ENCODE peak calls at places on chromosome 7, in eight cellular contexts. One of them, this sample, is unnamed.

GRCh38 chr7:507623-508305 is 11.9 kb downstream of the PDGFA start:
- DNase-seq in activated naive CD4-positive, alpha-beta T cell treated with Interleukin-2 at 50 U/mL for 16 hours: no peak
- DNase-seq in C1 segment of cervical spinal cord: no peak
- DNase-seq in stomach: no peak
- DNase-seq in WTC11: no peak
- DNase-seq in activated T-helper 1 cell treated with Interleukin-2 at 50 U/mL for 16 hours: no peak
- DNase-seq in stimulated activated CD4-positive, alpha-beta T cell treated with anti-CD3 and anti-CD28 coated beads, Interleukin-12 subunit alpha, Interleukin-12 subunit beta, amount 100 ng/mL, for 24 hours: no peak
- DNase-seq in heart right ventricle: peak; percentile 5
- DNase-seq in this sample: no peak

GRCh38 chr7:24595671-24596418 is 22.6 kb downstream of the PALS2 start:
- DNase-seq in activated T-helper 1 cell treated with Interleukin-2 at 50 U/mL for 16 hours: no peak
- DNase-seq in activated naive CD4-positive, alpha-beta T cell treated with Interleukin-2 at 50 U/mL for 16 hours: no peak
- DNase-seq in stomach: no peak
- DNase-seq in heart right ventricle: no peak
- DNase-seq in C1 segment of cervical spinal cord: no peak
- DNase-seq in WTC11: no peak
- DNase-seq in stimulated activated CD4-positive, alpha-beta T cell treated with anti-CD3 and anti-CD28 coated beads, Interleukin-12 subunit alpha, Interleukin-12 subunit beta, amount 100 ng/mL, for 24 hours: no peak
- DNase-seq in this sample: no peak

GRCh38 chr7:155003215-155003999 is 483 bp upstream of the PAXIP1 start:
- DNase-seq in stomach: peak; percentile 83
- DNase-seq in activated T-helper 1 cell treated with Interleukin-2 at 50 U/mL for 16 hours: peak; percentile 76
- DNase-seq in heart right ventricle: peak; percentile 80
- DNase-seq in stimulated activated CD4-positive, alpha-beta T cell treated with anti-CD3 and anti-CD28 coated beads, Interleukin-12 subunit alpha, Interleukin-12 subunit beta, amount 100 ng/mL, for 24 hours: peak; percentile 67
- DNase-seq in activated naive CD4-positive, alpha-beta T cell treated with Interleukin-2 at 50 U/mL for 16 hours: peak; percentile 85
- DNase-seq in C1 segment of cervical spinal cord: peak; percentile 85
- DNase-seq in WTC11: peak; percentile 62
- DNase-seq in this sample: peak; percentile 79

GRCh38 chr7:90648834-90649233 is 52.7 kb downstream of the CDK14 start:
- DNase-seq in activated T-helper 1 cell treated with Interleukin-2 at 50 U/mL for 16 hours: no peak
- DNase-seq in heart right ventricle: no peak
- DNase-seq in C1 segment of cervical spinal cord: no peak
- DNase-seq in stimulated activated CD4-positive, alpha-beta T cell treated with anti-CD3 and anti-CD28 coated beads, Interleukin-12 subunit alpha, Interleukin-12 subunit beta, amount 100 ng/mL, for 24 hours: no peak
- DNase-seq in WTC11: no peak
- DNase-seq in activated naive CD4-positive, alpha-beta T cell treated with Interleukin-2 at 50 U/mL for 16 hours: no peak
- DNase-seq in stomach: no peak
- DNase-seq in this sample: no peak

GRCh38 chr7:92747041-92747835 is 89.1 kb downstream of the CDK6 start:
- DNase-seq in activated T-helper 1 cell treated with Interleukin-2 at 50 U/mL for 16 hours: no peak
- DNase-seq in stomach: no peak
- DNase-seq in stimulated activated CD4-positive, alpha-beta T cell treated with anti-CD3 and anti-CD28 coated beads, Interleukin-12 subunit alpha, Interleukin-12 subunit beta, amount 100 ng/mL, for 24 hours: no peak
- DNase-seq in WTC11: no peak
- DNase-seq in activated naive CD4-positive, alpha-beta T cell treated with Interleukin-2 at 50 U/mL for 16 hours: no peak
- DNase-seq in C1 segment of cervical spinal cord: no peak
- DNase-seq in heart right ventricle: no peak
- DNase-seq in this sample: no peak

GRCh38 chr7:29898301-29898700 is 91.3 kb downstream of the SCRN1 start:
- DNase-seq in activated naive CD4-positive, alpha-beta T cell treated with Interleukin-2 at 50 U/mL for 16 hours: no peak
- DNase-seq in C1 segment of cervical spinal cord: no peak
- DNase-seq in stimulated activated CD4-positive, alpha-beta T cell treated with anti-CD3 and anti-CD28 coated beads, Interleukin-12 subunit alpha, Interleukin-12 subunit beta, amount 100 ng/mL, for 24 hours: no peak
- DNase-seq in WTC11: no peak
- DNase-seq in activated T-helper 1 cell treated with Interleukin-2 at 50 U/mL for 16 hours: no peak
- DNase-seq in stomach: no peak
- DNase-seq in heart right ventricle: no peak
- DNase-seq in this sample: no peak

GRCh38 chr7:31083205-31083801 is 31.2 kb downstream of the ADCYAP1R1 start:
- DNase-seq in stomach: no peak
- DNase-seq in activated naive CD4-positive, alpha-beta T cell treated with Interleukin-2 at 50 U/mL for 16 hours: no peak
- DNase-seq in C1 segment of cervical spinal cord: no peak
- DNase-seq in heart right ventricle: no peak
- DNase-seq in stimulated activated CD4-positive, alpha-beta T cell treated with anti-CD3 and anti-CD28 coated beads, Interleukin-12 subunit alpha, Interleukin-12 subunit beta, amount 100 ng/mL, for 24 hours: no peak
- DNase-seq in WTC11: no peak
- DNase-seq in activated T-helper 1 cell treated with Interleukin-2 at 50 U/mL for 16 hours: no peak
- DNase-seq in this sample: no peak

GRCh38 chr7:139647085-139647484 is 123.6 kb downstream of the CLEC2L start:
- DNase-seq in stimulated activated CD4-positive, alpha-beta T cell treated with anti-CD3 and anti-CD28 coated beads, Interleukin-12 subunit alpha, Interleukin-12 subunit beta, amount 100 ng/mL, for 24 hours: no peak
- DNase-seq in heart right ventricle: no peak
- DNase-seq in activated naive CD4-positive, alpha-beta T cell treated with Interleukin-2 at 50 U/mL for 16 hours: no peak
- DNase-seq in activated T-helper 1 cell treated with Interleukin-2 at 50 U/mL for 16 hours: no peak
- DNase-seq in C1 segment of cervical spinal cord: no peak
- DNase-seq in WTC11: no peak
- DNase-seq in stomach: no peak
- DNase-seq in this sample: no peak

GRCh38 chr7:118104812-118105441 is 79.0 kb upstream of the LSM8 start:
- DNase-seq in stimulated activated CD4-positive, alpha-beta T cell treated with anti-CD3 and anti-CD28 coated beads, Interleukin-12 subunit alpha, Interleukin-12 subunit beta, amount 100 ng/mL, for 24 hours: no peak
- DNase-seq in activated T-helper 1 cell treated with Interleukin-2 at 50 U/mL for 16 hours: no peak
- DNase-seq in C1 segment of cervical spinal cord: no peak
- DNase-seq in activated naive CD4-positive, alpha-beta T cell treated with Interleukin-2 at 50 U/mL for 16 hours: no peak
- DNase-seq in heart right ventricle: no peak
- DNase-seq in stomach: no peak
- DNase-seq in WTC11: no peak
- DNase-seq in this sample: no peak

GRCh38 chr7:106418526-106418925 is 133.7 kb upstream of the NAMPT start:
- DNase-seq in C1 segment of cervical spinal cord: no peak
- DNase-seq in stomach: no peak
- DNase-seq in heart right ventricle: no peak
- DNase-seq in activated naive CD4-positive, alpha-beta T cell treated with Interleukin-2 at 50 U/mL for 16 hours: no peak
- DNase-seq in activated T-helper 1 cell treated with Interleukin-2 at 50 U/mL for 16 hours: no peak
- DNase-seq in WTC11: no peak
- DNase-seq in stimulated activated CD4-positive, alpha-beta T cell treated with anti-CD3 and anti-CD28 coated beads, Interleukin-12 subunit alpha, Interleukin-12 subunit beta, amount 100 ng/mL, for 24 hours: no peak
- DNase-seq in this sample: no peak

GRCh38 chr7:82154728-82155127 is 288.8 kb downstream of the CACNA2D1 start:
- DNase-seq in stomach: no peak
- DNase-seq in WTC11: no peak
- DNase-seq in C1 segment of cervical spinal cord: no peak
- DNase-seq in heart right ventricle: no peak
- DNase-seq in activated T-helper 1 cell treated with Interleukin-2 at 50 U/mL for 16 hours: no peak
- DNase-seq in activated naive CD4-positive, alpha-beta T cell treated with Interleukin-2 at 50 U/mL for 16 hours: no peak
- DNase-seq in stimulated activated CD4-positive, alpha-beta T cell treated with anti-CD3 and anti-CD28 coated beads, Interleukin-12 subunit alpha, Interleukin-12 subunit beta, amount 100 ng/mL, for 24 hours: no peak
- DNase-seq in this sample: no peak

GRCh38 chr7:63071920-63072319 is 926.7 kb upstream of the ZNF722 start:
- DNase-seq in stimulated activated CD4-positive, alpha-beta T cell treated with anti-CD3 and anti-CD28 coated beads, Interleukin-12 subunit alpha, Interleukin-12 subunit beta, amount 100 ng/mL, for 24 hours: no peak
- DNase-seq in activated T-helper 1 cell treated with Interleukin-2 at 50 U/mL for 16 hours: no peak
- DNase-seq in C1 segment of cervical spinal cord: no peak
- DNase-seq in activated naive CD4-positive, alpha-beta T cell treated with Interleukin-2 at 50 U/mL for 16 hours: no peak
- DNase-seq in WTC11: no peak
- DNase-seq in heart right ventricle: no peak
- DNase-seq in stomach: no peak
- DNase-seq in this sample: no peak

GRCh38 chr7:112160130-112160770 is 45.9 kb downstream of the DOCK4 start:
- DNase-seq in C1 segment of cervical spinal cord: peak; percentile 26
- DNase-seq in activated T-helper 1 cell treated with Interleukin-2 at 50 U/mL for 16 hours: no peak
- DNase-seq in stomach: no peak
- DNase-seq in activated naive CD4-positive, alpha-beta T cell treated with Interleukin-2 at 50 U/mL for 16 hours: no peak
- DNase-seq in stimulated activated CD4-positive, alpha-beta T cell treated with anti-CD3 and anti-CD28 coated beads, Interleukin-12 subunit alpha, Interleukin-12 subunit beta, amount 100 ng/mL, for 24 hours: no peak
- DNase-seq in heart right ventricle: no peak
- DNase-seq in WTC11: no peak
- DNase-seq in this sample: no peak

GRCh38 chr7:13745530-13745929 is 243.9 kb downstream of the ETV1 start:
- DNase-seq in activated naive CD4-positive, alpha-beta T cell treated with Interleukin-2 at 50 U/mL for 16 hours: no peak
- DNase-seq in C1 segment of cervical spinal cord: no peak
- DNase-seq in heart right ventricle: no peak
- DNase-seq in stimulated activated CD4-positive, alpha-beta T cell treated with anti-CD3 and anti-CD28 coated beads, Interleukin-12 subunit alpha, Interleukin-12 subunit beta, amount 100 ng/mL, for 24 hours: no peak
- DNase-seq in WTC11: no peak
- DNase-seq in activated T-helper 1 cell treated with Interleukin-2 at 50 U/mL for 16 hours: no peak
- DNase-seq in stomach: no peak
- DNase-seq in this sample: no peak

GRCh38 chr7:103771294-103771693 is 218.2 kb downstream of the RELN start:
- DNase-seq in stimulated activated CD4-positive, alpha-beta T cell treated with anti-CD3 and anti-CD28 coated beads, Interleukin-12 subunit alpha, Interleukin-12 subunit beta, amount 100 ng/mL, for 24 hours: no peak
- DNase-seq in stomach: no peak
- DNase-seq in C1 segment of cervical spinal cord: no peak
- DNase-seq in activated T-helper 1 cell treated with Interleukin-2 at 50 U/mL for 16 hours: no peak
- DNase-seq in activated naive CD4-positive, alpha-beta T cell treated with Interleukin-2 at 50 U/mL for 16 hours: no peak
- DNase-seq in WTC11: no peak
- DNase-seq in heart right ventricle: no peak
- DNase-seq in this sample: no peak

GRCh38 chr7:92763636-92764423 is 72.5 kb downstream of the CDK6 start:
- DNase-seq in C1 segment of cervical spinal cord: no peak
- DNase-seq in stimulated activated CD4-positive, alpha-beta T cell treated with anti-CD3 and anti-CD28 coated beads, Interleukin-12 subunit alpha, Interleukin-12 subunit beta, amount 100 ng/mL, for 24 hours: no peak
- DNase-seq in stomach: no peak
- DNase-seq in WTC11: peak; percentile 54
- DNase-seq in heart right ventricle: no peak
- DNase-seq in activated T-helper 1 cell treated with Interleukin-2 at 50 U/mL for 16 hours: no peak
- DNase-seq in activated naive CD4-positive, alpha-beta T cell treated with Interleukin-2 at 50 U/mL for 16 hours: no peak
- DNase-seq in this sample: no peak

GRCh38 chr7:94394399-94395140 is at the start of gene COL1A2:
- DNase-seq in activated T-helper 1 cell treated with Interleukin-2 at 50 U/mL for 16 hours: no peak
- DNase-seq in WTC11: peak; percentile 68
- DNase-seq in C1 segment of cervical spinal cord: no peak
- DNase-seq in stimulated activated CD4-positive, alpha-beta T cell treated with anti-CD3 and anti-CD28 coated beads, Interleukin-12 subunit alpha, Interleukin-12 subunit beta, amount 100 ng/mL, for 24 hours: no peak
- DNase-seq in stomach: peak; percentile 32
- DNase-seq in activated naive CD4-positive, alpha-beta T cell treated with Interleukin-2 at 50 U/mL for 16 hours: no peak
- DNase-seq in heart right ventricle: peak; percentile 80
- DNase-seq in this sample: no peak

GRCh38 chr7:1007901-1008300 is 24.9 kb downstream of the CYP2W1 start:
- DNase-seq in activated T-helper 1 cell treated with Interleukin-2 at 50 U/mL for 16 hours: no peak
- DNase-seq in C1 segment of cervical spinal cord: no peak
- DNase-seq in WTC11: no peak
- DNase-seq in stomach: peak; percentile 74
- DNase-seq in heart right ventricle: no peak
- DNase-seq in stimulated activated CD4-positive, alpha-beta T cell treated with anti-CD3 and anti-CD28 coated beads, Interleukin-12 subunit alpha, Interleukin-12 subunit beta, amount 100 ng/mL, for 24 hours: no peak
- DNase-seq in activated naive CD4-positive, alpha-beta T cell treated with Interleukin-2 at 50 U/mL for 16 hours: no peak
- DNase-seq in this sample: no peak

GRCh38 chr7:36283711-36284130 is 105.9 kb upstream of the ANLN start:
- DNase-seq in activated naive CD4-positive, alpha-beta T cell treated with Interleukin-2 at 50 U/mL for 16 hours: no peak
- DNase-seq in stomach: peak; percentile 43
- DNase-seq in heart right ventricle: peak; percentile 61
- DNase-seq in WTC11: no peak
- DNase-seq in C1 segment of cervical spinal cord: no peak
- DNase-seq in activated T-helper 1 cell treated with Interleukin-2 at 50 U/mL for 16 hours: no peak
- DNase-seq in stimulated activated CD4-positive, alpha-beta T cell treated with anti-CD3 and anti-CD28 coated beads, Interleukin-12 subunit alpha, Interleukin-12 subunit beta, amount 100 ng/mL, for 24 hours: no peak
- DNase-seq in this sample: no peak

GRCh38 chr7:73974948-73975926 is 52.7 kb upstream of the ELN start:
- DNase-seq in heart right ventricle: no peak
- DNase-seq in stomach: no peak
- DNase-seq in WTC11: no peak
- DNase-seq in activated T-helper 1 cell treated with Interleukin-2 at 50 U/mL for 16 hours: no peak
- DNase-seq in C1 segment of cervical spinal cord: no peak
- DNase-seq in stimulated activated CD4-positive, alpha-beta T cell treated with anti-CD3 and anti-CD28 coated beads, Interleukin-12 subunit alpha, Interleukin-12 subunit beta, amount 100 ng/mL, for 24 hours: no peak
- DNase-seq in activated naive CD4-positive, alpha-beta T cell treated with Interleukin-2 at 50 U/mL for 16 hours: no peak
- DNase-seq in this sample: no peak

GRCh38 chr7:131745645-131746248 is 189.3 kb upstream of the PODXL start:
- DNase-seq in activated T-helper 1 cell treated with Interleukin-2 at 50 U/mL for 16 hours: no peak
- DNase-seq in heart right ventricle: peak; percentile 32
- DNase-seq in activated naive CD4-positive, alpha-beta T cell treated with Interleukin-2 at 50 U/mL for 16 hours: no peak
- DNase-seq in stimulated activated CD4-positive, alpha-beta T cell treated with anti-CD3 and anti-CD28 coated beads, Interleukin-12 subunit alpha, Interleukin-12 subunit beta, amount 100 ng/mL, for 24 hours: no peak
- DNase-seq in WTC11: peak; percentile 83
- DNase-seq in C1 segment of cervical spinal cord: no peak
- DNase-seq in stomach: no peak
- DNase-seq in this sample: no peak

GRCh38 chr7:28520074-28521015 is 108.0 kb downstream of the CREB5 start:
- DNase-seq in C1 segment of cervical spinal cord: no peak
- DNase-seq in WTC11: no peak
- DNase-seq in stomach: no peak
- DNase-seq in heart right ventricle: no peak
- DNase-seq in stimulated activated CD4-positive, alpha-beta T cell treated with anti-CD3 and anti-CD28 coated beads, Interleukin-12 subunit alpha, Interleukin-12 subunit beta, amount 100 ng/mL, for 24 hours: no peak
- DNase-seq in activated T-helper 1 cell treated with Interleukin-2 at 50 U/mL for 16 hours: no peak
- DNase-seq in activated naive CD4-positive, alpha-beta T cell treated with Interleukin-2 at 50 U/mL for 16 hours: no peak
- DNase-seq in this sample: no peak

GRCh38 chr7:77565917-77566316 is 28.8 kb downstream of the PTPN12 start:
- DNase-seq in activated naive CD4-positive, alpha-beta T cell treated with Interleukin-2 at 50 U/mL for 16 hours: no peak
- DNase-seq in activated T-helper 1 cell treated with Interleukin-2 at 50 U/mL for 16 hours: no peak
- DNase-seq in heart right ventricle: no peak
- DNase-seq in WTC11: no peak
- DNase-seq in stomach: no peak
- DNase-seq in stimulated activated CD4-positive, alpha-beta T cell treated with anti-CD3 and anti-CD28 coated beads, Interleukin-12 subunit alpha, Interleukin-12 subunit beta, amount 100 ng/mL, for 24 hours: no peak
- DNase-seq in C1 segment of cervical spinal cord: no peak
- DNase-seq in this sample: no peak

GRCh38 chr7:33185786-33186185 is 56.4 kb downstream of the BBS9 start:
- DNase-seq in C1 segment of cervical spinal cord: no peak
- DNase-seq in stimulated activated CD4-positive, alpha-beta T cell treated with anti-CD3 and anti-CD28 coated beads, Interleukin-12 subunit alpha, Interleukin-12 subunit beta, amount 100 ng/mL, for 24 hours: no peak
- DNase-seq in WTC11: no peak
- DNase-seq in activated T-helper 1 cell treated with Interleukin-2 at 50 U/mL for 16 hours: no peak
- DNase-seq in stomach: no peak
- DNase-seq in activated naive CD4-positive, alpha-beta T cell treated with Interleukin-2 at 50 U/mL for 16 hours: no peak
- DNase-seq in heart right ventricle: no peak
- DNase-seq in this sample: no peak

GRCh38 chr7:134320201-134320600 is 3.5 kb upstream of the SLC35B4 start:
- DNase-seq in heart right ventricle: no peak
- DNase-seq in activated T-helper 1 cell treated with Interleukin-2 at 50 U/mL for 16 hours: no peak
- DNase-seq in stimulated activated CD4-positive, alpha-beta T cell treated with anti-CD3 and anti-CD28 coated beads, Interleukin-12 subunit alpha, Interleukin-12 subunit beta, amount 100 ng/mL, for 24 hours: no peak
- DNase-seq in stomach: no peak
- DNase-seq in C1 segment of cervical spinal cord: no peak
- DNase-seq in activated naive CD4-positive, alpha-beta T cell treated with Interleukin-2 at 50 U/mL for 16 hours: no peak
- DNase-seq in WTC11: no peak
- DNase-seq in this sample: no peak

GRCh38 chr7:87231243-87231642 is 11.7 kb upstream of the TMEM243 start:
- DNase-seq in stomach: peak; percentile 84
- DNase-seq in C1 segment of cervical spinal cord: peak; percentile 62
- DNase-seq in heart right ventricle: peak; percentile 55
- DNase-seq in WTC11: no peak
- DNase-seq in activated naive CD4-positive, alpha-beta T cell treated with Interleukin-2 at 50 U/mL for 16 hours: no peak
- DNase-seq in stimulated activated CD4-positive, alpha-beta T cell treated with anti-CD3 and anti-CD28 coated beads, Interleukin-12 subunit alpha, Interleukin-12 subunit beta, amount 100 ng/mL, for 24 hours: no peak
- DNase-seq in activated T-helper 1 cell treated with Interleukin-2 at 50 U/mL for 16 hours: no peak
- DNase-seq in this sample: no peak

GRCh38 chr7:30988346-30989005 is 24.7 kb downstream of the GHRHR start:
- DNase-seq in activated naive CD4-positive, alpha-beta T cell treated with Interleukin-2 at 50 U/mL for 16 hours: no peak
- DNase-seq in stomach: peak; percentile 30
- DNase-seq in stimulated activated CD4-positive, alpha-beta T cell treated with anti-CD3 and anti-CD28 coated beads, Interleukin-12 subunit alpha, Interleukin-12 subunit beta, amount 100 ng/mL, for 24 hours: no peak
- DNase-seq in heart right ventricle: peak; percentile 56
- DNase-seq in activated T-helper 1 cell treated with Interleukin-2 at 50 U/mL for 16 hours: no peak
- DNase-seq in C1 segment of cervical spinal cord: peak; percentile 81
- DNase-seq in WTC11: peak; percentile 50
- DNase-seq in this sample: no peak

GRCh38 chr7:105009667-105010537 is 4.1 kb upstream of the KMT2E start:
- DNase-seq in activated T-helper 1 cell treated with Interleukin-2 at 50 U/mL for 16 hours: no peak
- DNase-seq in stimulated activated CD4-positive, alpha-beta T cell treated with anti-CD3 and anti-CD28 coated beads, Interleukin-12 subunit alpha, Interleukin-12 subunit beta, amount 100 ng/mL, for 24 hours: no peak
- DNase-seq in heart right ventricle: no peak
- DNase-seq in WTC11: no peak
- DNase-seq in C1 segment of cervical spinal cord: peak; percentile 54
- DNase-seq in activated naive CD4-positive, alpha-beta T cell treated with Interleukin-2 at 50 U/mL for 16 hours: no peak
- DNase-seq in stomach: no peak
- DNase-seq in this sample: no peak

GRCh38 chr7:150675714-150676113 is 9.8 kb upstream of the GIMAP2 start:
- DNase-seq in heart right ventricle: no peak
- DNase-seq in C1 segment of cervical spinal cord: no peak
- DNase-seq in stomach: no peak
- DNase-seq in activated naive CD4-positive, alpha-beta T cell treated with Interleukin-2 at 50 U/mL for 16 hours: no peak
- DNase-seq in activated T-helper 1 cell treated with Interleukin-2 at 50 U/mL for 16 hours: no peak
- DNase-seq in stimulated activated CD4-positive, alpha-beta T cell treated with anti-CD3 and anti-CD28 coated beads, Interleukin-12 subunit alpha, Interleukin-12 subunit beta, amount 100 ng/mL, for 24 hours: no peak
- DNase-seq in WTC11: no peak
- DNase-seq in this sample: no peak

GRCh38 chr7:101754432-101755159 is 62.8 kb upstream of the CUX1 start:
- DNase-seq in activated naive CD4-positive, alpha-beta T cell treated with Interleukin-2 at 50 U/mL for 16 hours: no peak
- DNase-seq in WTC11: no peak
- DNase-seq in stomach: no peak
- DNase-seq in heart right ventricle: no peak
- DNase-seq in activated T-helper 1 cell treated with Interleukin-2 at 50 U/mL for 16 hours: no peak
- DNase-seq in C1 segment of cervical spinal cord: no peak
- DNase-seq in stimulated activated CD4-positive, alpha-beta T cell treated with anti-CD3 and anti-CD28 coated beads, Interleukin-12 subunit alpha, Interleukin-12 subunit beta, amount 100 ng/mL, for 24 hours: no peak
- DNase-seq in this sample: no peak

GRCh38 chr7:14073988-14074387 is 84.5 kb upstream of the ETV1 start:
- DNase-seq in stimulated activated CD4-positive, alpha-beta T cell treated with anti-CD3 and anti-CD28 coated beads, Interleukin-12 subunit alpha, Interleukin-12 subunit beta, amount 100 ng/mL, for 24 hours: no peak
- DNase-seq in stomach: no peak
- DNase-seq in activated naive CD4-positive, alpha-beta T cell treated with Interleukin-2 at 50 U/mL for 16 hours: no peak
- DNase-seq in WTC11: no peak
- DNase-seq in activated T-helper 1 cell treated with Interleukin-2 at 50 U/mL for 16 hours: no peak
- DNase-seq in heart right ventricle: no peak
- DNase-seq in C1 segment of cervical spinal cord: no peak
- DNase-seq in this sample: no peak

GRCh38 chr7:50140688-50141087 is 47.6 kb upstream of the ZPBP start:
- DNase-seq in stomach: no peak
- DNase-seq in activated T-helper 1 cell treated with Interleukin-2 at 50 U/mL for 16 hours: no peak
- DNase-seq in stimulated activated CD4-positive, alpha-beta T cell treated with anti-CD3 and anti-CD28 coated beads, Interleukin-12 subunit alpha, Interleukin-12 subunit beta, amount 100 ng/mL, for 24 hours: no peak
- DNase-seq in heart right ventricle: no peak
- DNase-seq in C1 segment of cervical spinal cord: no peak
- DNase-seq in activated naive CD4-positive, alpha-beta T cell treated with Interleukin-2 at 50 U/mL for 16 hours: no peak
- DNase-seq in WTC11: no peak
- DNase-seq in this sample: no peak

GRCh38 chr7:100034871-100035510 is 14.6 kb upstream of the ZSCAN21 start:
- DNase-seq in activated T-helper 1 cell treated with Interleukin-2 at 50 U/mL for 16 hours: no peak
- DNase-seq in C1 segment of cervical spinal cord: no peak
- DNase-seq in activated naive CD4-positive, alpha-beta T cell treated with Interleukin-2 at 50 U/mL for 16 hours: no peak
- DNase-seq in WTC11: no peak
- DNase-seq in heart right ventricle: no peak
- DNase-seq in stimulated activated CD4-positive, alpha-beta T cell treated with anti-CD3 and anti-CD28 coated beads, Interleukin-12 subunit alpha, Interleukin-12 subunit beta, amount 100 ng/mL, for 24 hours: no peak
- DNase-seq in stomach: no peak
- DNase-seq in this sample: no peak

GRCh38 chr7:128458956-128459355 is 3.3 kb downstream of the HILPDA start:
- DNase-seq in C1 segment of cervical spinal cord: no peak
- DNase-seq in activated naive CD4-positive, alpha-beta T cell treated with Interleukin-2 at 50 U/mL for 16 hours: peak; percentile 24
- DNase-seq in activated T-helper 1 cell treated with Interleukin-2 at 50 U/mL for 16 hours: no peak
- DNase-seq in stomach: no peak
- DNase-seq in stimulated activated CD4-positive, alpha-beta T cell treated with anti-CD3 and anti-CD28 coated beads, Interleukin-12 subunit alpha, Interleukin-12 subunit beta, amount 100 ng/mL, for 24 hours: no peak
- DNase-seq in heart right ventricle: no peak
- DNase-seq in WTC11: no peak
- DNase-seq in this sample: no peak

This sample was measured in effector memory CD4-positive, alpha-beta T cell.